ENCODE peak calls at places on chromosomes 2 and 18, in seven cellular contexts. J is IMR-90, I is right atrium auricular region, F is dorsolateral prefrontal cortex, T is endothelial cell, M is tibial artery, E is heart left ventricle. L is an unnamed sample.
A peak's percentile ranks its signal among the peaks of the same experiment; 100 is the strongest.

GRCh38 chr2:168136392-168136977 is 110.9 kb downstream of the STK39 start:
- DNase-seq in J (peak; percentile 48), I (no peak), F (no peak), T (no peak), M (no peak), E (no peak), L (no peak)

GRCh38 chr2:240134466-240134865 is 1.6 kb downstream of the COPS9 start:
- DNase-seq in J (no peak), I (no peak), F (no peak), T (no peak), M (peak; percentile 24), E (no peak), L (no peak)

GRCh38 chr2:105732955-105733607 is 11.6 kb upstream of the NCK2 start:
- DNase-seq in J (no peak), I (no peak), F (no peak), T (no peak), M (no peak), E (peak; percentile 41), L (no peak)

GRCh38 chr2:95266781-95267430 is 7.3 kb upstream of the PROM2 start:
- DNase-seq in J (no peak), I (peak; percentile 46), F (no peak), T (no peak), M (peak; percentile 60), E (no peak), L (peak; percentile 6)

GRCh38 chr2:5368263-5368662 is 323.9 kb upstream of the SOX11 start:
- DNase-seq in J (no peak), I (no peak), F (no peak), T (no peak), M (no peak), E (no peak), L (no peak)

GRCh38 chr2:170365686-170366085 is 187.7 kb downstream of the MYO3B start:
- DNase-seq in J (no peak), I (no peak), F (no peak), T (no peak), M (no peak), E (no peak), L (no peak)

GRCh38 chr2:54803783-54804758 is 80.6 kb downstream of the EML6 start:
- DNase-seq in J (no peak), I (no peak), F (no peak), T (no peak), M (no peak), E (no peak), L (no peak)

GRCh38 chr2:20378891-20379519 is 28.4 kb upstream of the PUM2 start:
- DNase-seq in J (peak; percentile 86), I (peak; percentile 84), F (peak; percentile 70), T (peak; percentile 75), M (peak; percentile 95), E (peak; percentile 93), L (peak; percentile 95)

GRCh38 chr18:11043694-11044093 is 105.7 kb downstream of the PIEZO2 start:
- DNase-seq in J (no peak), I (no peak), F (no peak), T (no peak), M (no peak), E (no peak), L (no peak)

GRCh38 chr18:50651334-50651733 is 91.4 kb downstream of the MAPK4 start:
- DNase-seq in J (no peak), I (no peak), F (no peak), T (no peak), M (peak; percentile 80), E (no peak), L (no peak)

GRCh38 chr2:197705912-197706838 is 1.0 kb downstream of the MARS2 start:
- DNase-seq in J (peak; percentile 11), I (peak; percentile 61), F (no peak), T (peak; percentile 44), M (no peak), E (no peak), L (peak; percentile 49)

GRCh38 chr2:73205611-73206010 is 3.2 kb downstream of the NOTO start:
- DNase-seq in J (no peak), I (no peak), F (no peak), T (no peak), M (no peak), E (no peak), L (no peak)

GRCh38 chr2:49914281-49914680 is 760.0 kb upstream of the FSHR start:
- DNase-seq in J (no peak), I (no peak), F (no peak), T (no peak), M (no peak), E (no peak), L (no peak)

GRCh38 chr18:56676639-56677038 is 25.5 kb downstream of the WDR7 start:
- DNase-seq in J (no peak), I (no peak), F (no peak), T (no peak), M (no peak), E (peak; percentile 53), L (no peak)

GRCh38 chr2:29009711-29010677 is 28.9 kb downstream of the TOGARAM2 start:
- DNase-seq in J (no peak), I (no peak), F (no peak), T (no peak), M (no peak), E (no peak), L (no peak)

GRCh38 chr2:41024806-41025205 is 572.9 kb upstream of the SLC8A1 start:
- DNase-seq in J (no peak), I (no peak), F (no peak), T (no peak), M (no peak), E (no peak), L (no peak)

GRCh38 chr2:207503234-207503633 is 26.5 kb upstream of the CREB1 start:
- DNase-seq in J (no peak), I (no peak), F (no peak), T (no peak), M (no peak), E (peak; percentile 74), L (no peak)

GRCh38 chr18:59311631-59312030 is 6.8 kb downstream of the CPLX4 start:
- DNase-seq in J (peak; percentile 27), I (no peak), F (no peak), T (no peak), M (no peak), E (no peak), L (no peak)

GRCh38 chr2:237482485-237482884 is 4.6 kb upstream of the MLPH start:
- DNase-seq in J (no peak), I (peak; percentile 87), F (no peak), T (no peak), M (peak; percentile 79), E (peak; percentile 92), L (peak; percentile 50)

GRCh38 chr2:133249362-133249761 is 318.9 kb downstream of the NCKAP5 start:
- DNase-seq in J (no peak), I (no peak), F (no peak), T (no peak), M (no peak), E (no peak), L (no peak)

GRCh38 chr2:70767094-70767698 is 804 bp downstream of the ADD2 start:
- DNase-seq in J (no peak), I (no peak), F (peak; percentile 64), T (peak; percentile 35), M (no peak), E (no peak), L (no peak)

GRCh38 chr2:71563872-71564271 is 110.5 kb downstream of the DYSF start:
- DNase-seq in J (no peak), I (no peak), F (no peak), T (no peak), M (no peak), E (no peak), L (no peak)

GRCh38 chr2:218959141-218959731 is at the start of gene CDK5R2:
- DNase-seq in J (peak; percentile 72), I (no peak), F (peak; percentile 96), T (peak; percentile 86), M (no peak), E (peak; percentile 74), L (no peak)

GRCh38 chr18:8695932-8696510 is 9.3 kb upstream of the MTCL1 start:
- DNase-seq in J (no peak), I (no peak), F (no peak), T (no peak), M (no peak), E (no peak), L (no peak)

GRCh38 chr2:109185801-109186570 is 57.0 kb downstream of the SH3RF3 start:
- DNase-seq in J (peak; percentile 85), I (no peak), F (no peak), T (no peak), M (peak; percentile 91), E (peak; percentile 70), L (peak; percentile 77)
- TF ChIP-seq CTCF in J (peak; percentile 2), I (no peak), F (no peak), T (no peak), M (no peak), E (no peak), L (no peak)

DNA sequence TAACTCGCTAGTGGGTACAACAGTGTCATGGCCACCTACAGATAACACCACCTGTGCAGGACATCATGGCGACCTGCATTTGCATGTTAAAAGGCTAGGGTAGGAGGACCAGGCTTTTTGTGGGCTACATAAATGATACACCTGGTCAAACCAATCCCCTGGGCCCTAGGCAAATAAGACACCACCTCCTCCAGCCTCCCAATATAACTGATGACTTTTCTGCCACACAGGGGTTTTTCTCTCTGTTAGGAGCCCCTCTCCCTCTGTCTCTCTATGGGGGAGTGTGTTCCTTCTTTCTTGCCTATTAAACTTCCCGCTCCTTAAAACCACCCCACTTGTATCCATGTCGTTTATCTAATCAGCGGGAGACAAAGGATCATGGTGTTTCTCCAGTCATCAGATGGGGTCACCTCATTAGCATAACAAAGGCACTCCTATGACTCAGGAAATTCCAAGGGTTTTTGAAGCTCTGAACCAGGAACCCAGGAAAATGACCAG is 10.8 kb upstream of the BUB1 start:
- DNase-seq in J (no peak), I (no peak), F (no peak), T (no peak), M (no peak), E (no peak), L (no peak)
- TF ChIP-seq CTCF in J (no peak), I (no peak), F (no peak), T (no peak), M (no peak), E (no peak), L (no peak)

DNA sequence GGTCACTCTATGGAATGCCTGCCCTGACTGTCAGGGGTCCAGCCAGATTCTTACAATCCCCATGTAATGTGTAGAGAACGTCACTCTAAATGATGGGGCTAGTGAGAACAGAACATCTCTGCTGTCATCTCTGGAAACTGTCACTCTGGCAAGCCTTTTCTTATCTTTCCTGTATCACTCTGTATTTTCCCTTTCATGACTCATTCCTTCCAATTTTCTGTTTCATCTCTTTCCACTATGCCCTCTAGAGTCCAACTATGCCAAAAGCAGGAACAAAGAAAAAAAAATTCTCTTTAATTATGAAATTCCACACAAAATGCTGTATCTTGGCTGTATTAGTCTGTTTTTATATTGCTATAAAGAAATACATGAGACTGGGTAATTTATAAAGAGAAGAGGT is 608.8 kb downstream of the ADCYAP1 start:
- DNase-seq in J (no peak), I (no peak), F (no peak), T (no peak), M (no peak), E (no peak), L (no peak)
- TF ChIP-seq CTCF in J (no peak), I (no peak), F (peak; percentile 8), T (no peak), M (no peak), E (no peak), L (no peak)

DNA sequence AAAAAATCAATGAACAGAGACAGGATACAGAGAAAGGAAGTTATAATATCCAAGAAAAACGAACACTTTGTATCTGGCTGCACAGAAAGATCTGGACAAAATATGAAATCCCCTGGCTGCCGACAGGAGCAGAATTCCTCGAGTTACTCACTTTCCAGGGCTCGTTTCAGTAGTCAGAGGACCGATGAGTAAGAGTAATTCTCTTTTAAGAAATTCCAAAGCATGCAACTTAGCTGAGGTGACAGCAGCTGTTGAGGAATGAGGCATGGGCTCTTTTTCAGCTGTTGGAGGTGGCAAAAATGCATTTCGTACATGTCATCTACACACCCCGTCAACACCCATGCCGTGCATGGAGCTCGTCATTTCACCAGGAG is 210.7 kb upstream of the SMIM21 start:
- DNase-seq in J (peak; percentile 80), I (no peak), F (no peak), T (no peak), M (no peak), E (no peak), L (no peak)
- TF ChIP-seq CTCF in J (peak; percentile 35), I (no peak), F (peak; percentile 10), T (no peak), M (no peak), E (no peak), L (no peak)

L was measured in ovary.